ENCODE peak calls at places on chromosomes 3 and 15, in ten cellular contexts. R is retinal pigment epithelial cell, B is mesothelial cell of epicardium, L is activated B cell treated with CpG ODN at 0.5 μM for 24 hours, W is HFFc6, V is BJ, A is GM23338, H is thoracic aorta, Z is progenitor cell of endocrine pancreas, U is upper lobe of left lung. N is an unnamed sample.

GRCh38 chr3:114383875-114384557 is 90.2 kb downstream of the TIGIT start:
- DNase-seq in R (peak), B (peak), L (peak), W (peak), V (no peak), A (peak), H (peak), Z (peak), U (peak), N (peak)

GRCh38 chr3:134483195-134483890 is 2.4 kb downstream of the ANAPC13 start:
- DNase-seq in R (no peak), B (no peak), L (no peak), W (peak), V (no peak), A (no peak), H (no peak), Z (no peak), U (no peak), N (no peak)

GRCh38 chr3:154421067-154421466 is 8.9 kb downstream of the GPR149 start:
- DNase-seq in R (no peak), B (peak), L (no peak), W (no peak), V (no peak), A (peak), H (no peak), Z (peak), U (no peak), N (peak)

GRCh38 chr15:62848631-62849050 is 193.9 kb upstream of the TPM1 start:
- DNase-seq in R (no peak), B (no peak), L (no peak), W (peak), V (no peak), A (no peak), H (no peak), Z (no peak), U (no peak), N (no peak)

GRCh38 chr15:76147906-76148553 is 88.2 kb downstream of the TMEM266 start:
- DNase-seq in R (no peak), B (peak), L (peak), W (no peak), V (no peak), A (peak), H (no peak), Z (peak), U (peak), N (peak)

GRCh38 chr15:44081223-44082013 is 113.7 kb downstream of the FRMD5 start:
- DNase-seq in R (no peak), B (no peak), L (no peak), W (peak), V (no peak), A (no peak), H (no peak), Z (no peak), U (no peak), N (no peak)

GRCh38 chr15:69548771-69549170 is 96.2 kb downstream of the RPLP1 start:
- DNase-seq in R (no peak), B (no peak), L (no peak), W (no peak), V (no peak), A (no peak), H (no peak), Z (no peak), U (no peak), N (no peak)

GRCh38 chr15:42474857-42475256 is 16.1 kb downstream of the ZNF106 start:
- DNase-seq in R (no peak), B (no peak), L (no peak), W (no peak), V (no peak), A (no peak), H (no peak), Z (no peak), U (no peak), N (no peak)

GRCh38 chr15:93088200-93088980 is 621 bp downstream of the RGMA start:
- DNase-seq in R (no peak), B (peak), L (no peak), W (no peak), V (no peak), A (peak), H (no peak), Z (peak), U (no peak), N (peak)

GRCh38 chr3:192496951-192497350 is 230.4 kb downstream of the FGF12 start:
- DNase-seq in R (no peak), B (no peak), L (no peak), W (no peak), V (no peak), A (no peak), H (no peak), Z (no peak), U (no peak), N (no peak)

GRCh38 chr15:39409876-39410505 is 170.9 kb upstream of the THBS1 start:
- DNase-seq in R (no peak), B (no peak), L (no peak), W (no peak), V (no peak), A (no peak), H (no peak), Z (no peak), U (no peak), N (no peak)

GRCh38 chr3:188635258-188636038 is 481.5 kb downstream of the LPP start:
- DNase-seq in R (no peak), B (no peak), L (no peak), W (no peak), V (peak), A (peak), H (no peak), Z (no peak), U (no peak), N (no peak)

GRCh38 chr3:188468672-188469071 is 314.7 kb downstream of the LPP start:
- DNase-seq in R (no peak), B (no peak), L (no peak), W (no peak), V (no peak), A (no peak), H (no peak), Z (no peak), U (peak), N (no peak)

GRCh38 chr15:40702077-40702476 is 7.1 kb downstream of the RAD51 start:
- DNase-seq in R (no peak), B (no peak), L (no peak), W (no peak), V (no peak), A (peak), H (no peak), Z (no peak), U (no peak), N (no peak)

GRCh38 chr3:104805508-104805907 is 561.2 kb upstream of the ALCAM start:
- DNase-seq in R (no peak), B (no peak), L (no peak), W (no peak), V (no peak), A (no peak), H (no peak), Z (no peak), U (no peak), N (no peak)

GRCh38 chr3:60555704-60556340 is 695.4 kb downstream of the FHIT start:
- DNase-seq in R (peak), B (no peak), L (no peak), W (peak), V (no peak), A (peak), H (no peak), Z (no peak), U (no peak), N (no peak)

GRCh38 chr3:148955544-148956346 is 35.6 kb upstream of the GYG1 start:
- DNase-seq in R (peak), B (no peak), L (no peak), W (peak), V (peak), A (peak), H (peak), Z (no peak), U (no peak), N (peak)

GRCh38 chr3:45464336-45464809 is 76.0 kb downstream of the LARS2 start:
- DNase-seq in R (no peak), B (no peak), L (no peak), W (no peak), V (no peak), A (peak), H (no peak), Z (no peak), U (peak), N (peak)

GRCh38 chr3:149120051-149120972 is 9.1 kb upstream of the HPS3 start:
- DNase-seq in R (peak), B (no peak), L (no peak), W (peak), V (peak), A (peak), H (no peak), Z (no peak), U (no peak), N (no peak)

GRCh38 chr15:52288051-52288942 is 7.3 kb downstream of the MYO5C start:
- DNase-seq in R (no peak), B (no peak), L (no peak), W (no peak), V (no peak), A (no peak), H (no peak), Z (peak), U (peak), N (no peak)

GRCh38 chr3:133892546-133893231 is 3.0 kb downstream of the RAB6B start:
- DNase-seq in R (no peak), B (no peak), L (no peak), W (no peak), V (no peak), A (no peak), H (no peak), Z (no peak), U (no peak), N (no peak)

GRCh38 chr3:41209646-41210045 is 10.3 kb downstream of the CTNNB1 start:
- DNase-seq in R (no peak), B (no peak), L (no peak), W (no peak), V (no peak), A (no peak), H (no peak), Z (no peak), U (no peak), N (no peak)

GRCh38 chr3:7322957-7323679 is 462.2 kb downstream of the GRM7 start:
- DNase-seq in R (no peak), B (no peak), L (no peak), W (no peak), V (no peak), A (no peak), H (no peak), Z (no peak), U (no peak), N (no peak)

GRCh38 chr15:89554247-89554646 is 21.0 kb upstream of the TICRR start:
- DNase-seq in R (no peak), B (no peak), L (no peak), W (no peak), V (no peak), A (no peak), H (no peak), Z (no peak), U (no peak), N (no peak)

GRCh38 chr3:12681586-12682371 is 17.9 kb upstream of the RAF1 start:
- DNase-seq in R (no peak), B (no peak), L (no peak), W (peak), V (no peak), A (no peak), H (no peak), Z (no peak), U (peak), N (no peak)

GRCh38 chr3:149363053-149363452 is 14.4 kb downstream of the TM4SF1 start:
- DNase-seq in R (no peak), B (no peak), L (no peak), W (peak), V (no peak), A (no peak), H (no peak), Z (no peak), U (no peak), N (no peak)

GRCh38 chr15:48459571-48460461 is 128.6 kb downstream of the DUT start:
- DNase-seq in R (no peak), B (no peak), L (no peak), W (peak), V (peak), A (no peak), H (no peak), Z (no peak), U (no peak), N (no peak)

GRCh38 chr3:9173445-9173844 is 76.0 kb downstream of the SRGAP3 start:
- DNase-seq in R (no peak), B (no peak), L (no peak), W (no peak), V (no peak), A (no peak), H (no peak), Z (no peak), U (no peak), N (no peak)

GRCh38 chr3:2137651-2138050 is 39.0 kb downstream of the CNTN4 start:
- DNase-seq in R (no peak), B (no peak), L (no peak), W (no peak), V (no peak), A (no peak), H (no peak), Z (no peak), U (no peak), N (no peak)

GRCh38 chr3:149662240-149662887 is 4.5 kb upstream of the WWTR1 start:
- DNase-seq in R (no peak), B (no peak), L (no peak), W (no peak), V (no peak), A (no peak), H (no peak), Z (no peak), U (no peak), N (no peak)

GRCh38 chr3:60809857-60810256 is 441.4 kb downstream of the FHIT start:
- DNase-seq in R (peak), B (no peak), L (no peak), W (no peak), V (no peak), A (no peak), H (no peak), Z (no peak), U (no peak), N (no peak)

GRCh38 chr3:14451844-14452533 is 49.6 kb downstream of the SLC6A6 start:
- DNase-seq in R (no peak), B (no peak), L (no peak), W (peak), V (peak), A (no peak), H (no peak), Z (no peak), U (peak), N (no peak)

GRCh38 chr15:31342781-31343626 is 16.4 kb downstream of the KLF13 start:
- DNase-seq in R (no peak), B (no peak), L (no peak), W (no peak), V (no peak), A (peak), H (no peak), Z (no peak), U (no peak), N (no peak)

GRCh38 chr15:59333401-59334062 is 39.1 kb downstream of the MYO1E start:
- DNase-seq in R (no peak), B (no peak), L (no peak), W (no peak), V (no peak), A (no peak), H (no peak), Z (no peak), U (no peak), N (no peak)

GRCh38 chr3:151210676-151211381 is 7.8 kb upstream of the GPR171 start:
- DNase-seq in R (no peak), B (no peak), L (no peak), W (no peak), V (no peak), A (peak), H (no peak), Z (no peak), U (no peak), N (no peak)
- TF ChIP-seq CTCF in R (peak), B (no peak), L (no peak), W (peak), V (peak), A (no peak), H (no peak), Z (no peak), U (no peak), N (no peak)

GRCh38 chr3:52197842-52198625 is at the start of gene ALAS1:
- DNase-seq in R (peak), B (peak), L (peak), W (peak), V (peak), A (peak), H (peak), Z (peak), U (peak), N (peak)
- TF ChIP-seq CTCF in R (no peak), B (no peak), L (no peak), W (peak), V (peak), A (no peak), H (peak), Z (peak), U (peak), N (peak)

GRCh38 chr3:184584001-184584891 is 22.7 kb downstream of the EPHB3 start:
- DNase-seq in R (no peak), B (peak), L (no peak), W (no peak), V (no peak), A (peak), H (no peak), Z (no peak), U (no peak), N (no peak)
- TF ChIP-seq CTCF in R (peak), B (no peak), L (no peak), W (no peak), V (peak), A (peak), H (no peak), Z (peak), U (peak), N (peak)

DNA sequence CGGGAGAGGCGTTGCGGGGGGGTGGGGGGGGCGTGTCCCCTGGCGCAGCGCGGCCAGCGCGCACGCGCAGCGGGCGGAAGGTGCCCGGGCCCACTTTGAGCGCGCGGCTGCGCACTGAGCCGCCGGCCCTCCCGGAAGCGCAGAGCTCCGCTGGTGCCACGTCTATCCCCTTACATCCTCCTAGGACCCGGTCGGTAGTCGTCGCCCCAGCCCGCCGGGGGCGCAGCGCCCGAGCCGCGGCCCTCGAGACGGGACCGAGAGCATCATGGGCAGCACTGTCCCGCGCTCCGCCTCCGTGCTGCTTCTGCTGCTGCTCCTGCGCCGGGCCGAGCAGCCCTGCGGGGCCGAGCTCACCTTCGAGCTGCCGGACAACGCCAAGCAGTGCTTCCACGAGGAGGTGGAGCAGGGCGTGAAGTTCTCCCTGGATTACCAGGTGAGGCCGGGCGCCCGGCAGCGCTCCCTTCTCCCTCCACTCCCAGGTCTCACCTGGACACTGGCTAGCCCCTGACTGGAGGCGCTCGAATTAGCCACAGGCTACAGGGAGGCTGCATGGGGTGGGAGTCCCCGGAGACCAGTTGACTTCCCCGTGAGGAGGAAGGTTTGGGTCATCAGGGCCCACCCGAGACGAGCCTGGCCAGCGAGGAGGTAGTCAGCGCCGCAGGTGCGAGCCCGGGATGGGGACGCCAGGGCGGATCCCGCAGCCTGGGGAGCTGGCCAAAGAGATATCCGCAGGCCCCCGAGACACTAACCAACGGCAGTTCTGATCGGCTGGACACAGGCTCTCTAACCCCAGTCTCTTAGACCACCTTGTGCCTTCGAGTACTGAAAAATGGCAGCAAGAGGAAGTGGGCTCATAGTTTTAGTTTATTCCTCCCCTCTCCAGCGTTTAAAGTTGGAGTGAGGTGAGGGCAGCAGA is at the start of gene TMED3:
- DNase-seq in R (peak), B (peak), L (peak), W (peak), V (peak), A (peak), H (no peak), Z (peak), U (peak), N (peak)
- TF ChIP-seq CTCF in R (peak), B (no peak), L (no peak), W (peak), V (peak), A (peak), H (no peak), Z (peak), U (peak), N (peak)

GRCh38 chr3:124463234-124463633 is 267.0 kb upstream of the UMPS start:
- DNase-seq in R (no peak), B (no peak), L (no peak), W (no peak), V (no peak), A (no peak), H (no peak), Z (no peak), U (no peak), N (no peak)
- TF ChIP-seq CTCF in R (no peak), B (no peak), L (no peak), W (no peak), V (no peak), A (peak), H (no peak), Z (no peak), U (no peak), N (no peak)

GRCh38 chr15:70632079-70632850 is 131.1 kb downstream of the UACA start:
- DNase-seq in R (no peak), B (no peak), L (no peak), W (no peak), V (no peak), A (no peak), H (no peak), Z (no peak), U (no peak), N (no peak)

GRCh38 chr15:70635895-70636294 is 127.5 kb downstream of the UACA start:
- DNase-seq in R (no peak), B (no peak), L (no peak), W (no peak), V (no peak), A (no peak), H (no peak), Z (no peak), U (no peak), N (no peak)

GRCh38 chr15:70633394-70633793 is 130.0 kb downstream of the UACA start:
- DNase-seq in R (no peak), B (no peak), L (no peak), W (no peak), V (no peak), A (peak), H (no peak), Z (no peak), U (no peak), N (no peak)

GRCh38 chr15:70632981-70633380 is 130.4 kb downstream of the UACA start:
- DNase-seq in R (no peak), B (no peak), L (no peak), W (no peak), V (no peak), A (peak), H (no peak), Z (no peak), U (no peak), N (no peak)

GRCh38 chr15:70636540-70637165 is 126.7 kb downstream of the UACA start:
- DNase-seq in R (no peak), B (no peak), L (no peak), W (no peak), V (no peak), A (peak), H (no peak), Z (no peak), U (no peak), N (no peak)
- TF ChIP-seq CTCF in R (peak), B (no peak), L (no peak), W (peak), V (peak), A (peak), H (no peak), Z (peak), U (no peak), N (peak)

N was measured in nephron progenitor cell.